ENCODE peak calls at places on chromosomes 3 and 15, in eight cellular contexts. One of them, this sample, is unnamed.

GRCh38 chr3:9213019-9213646 is 36.3 kb downstream of the SRGAP3 start:
- DNase-seq in retina: no peak
- DNase-seq in uterus: no peak
- DNase-seq in activated T-cell treated with anti-CD3 and anti-CD28 coated beads for 1 hour: no peak
- DNase-seq in Ammon's horn: no peak
- DNase-seq in HAP-1: no peak
- DNase-seq in HT1080: no peak
- DNase-seq in breast epithelium: no peak
- DNase-seq in this sample: peak

GRCh38 chr15:60935130-60935529 is 294.0 kb downstream of the RORA start:
- DNase-seq in retina: no peak
- DNase-seq in uterus: no peak
- DNase-seq in activated T-cell treated with anti-CD3 and anti-CD28 coated beads for 1 hour: no peak
- DNase-seq in Ammon's horn: peak
- DNase-seq in HAP-1: no peak
- DNase-seq in HT1080: no peak
- DNase-seq in breast epithelium: no peak
- DNase-seq in this sample: no peak

GRCh38 chr15:52772766-52773165 is 17.4 kb downstream of the ONECUT1 start:
- DNase-seq in retina: no peak
- DNase-seq in uterus: no peak
- DNase-seq in activated T-cell treated with anti-CD3 and anti-CD28 coated beads for 1 hour: no peak
- DNase-seq in Ammon's horn: no peak
- DNase-seq in HAP-1: no peak
- DNase-seq in HT1080: no peak
- DNase-seq in breast epithelium: no peak
- DNase-seq in this sample: no peak

GRCh38 chr3:193815246-193816027 is 222.4 kb downstream of the OPA1 start:
- DNase-seq in retina: no peak
- DNase-seq in uterus: no peak
- DNase-seq in activated T-cell treated with anti-CD3 and anti-CD28 coated beads for 1 hour: no peak
- DNase-seq in Ammon's horn: no peak
- DNase-seq in HAP-1: no peak
- DNase-seq in HT1080: no peak
- DNase-seq in breast epithelium: no peak
- DNase-seq in this sample: no peak

GRCh38 chr15:63250312-63250965 is 27.0 kb upstream of the APH1B start:
- DNase-seq in retina: no peak
- DNase-seq in uterus: no peak
- DNase-seq in activated T-cell treated with anti-CD3 and anti-CD28 coated beads for 1 hour: no peak
- DNase-seq in Ammon's horn: no peak
- DNase-seq in HAP-1: no peak
- DNase-seq in HT1080: peak
- DNase-seq in breast epithelium: no peak
- DNase-seq in this sample: peak

GRCh38 chr15:34009656-34010055 is 29.3 kb downstream of the AVEN start:
- DNase-seq in retina: no peak
- DNase-seq in uterus: no peak
- DNase-seq in activated T-cell treated with anti-CD3 and anti-CD28 coated beads for 1 hour: no peak
- DNase-seq in Ammon's horn: no peak
- DNase-seq in HAP-1: peak
- DNase-seq in HT1080: no peak
- DNase-seq in breast epithelium: no peak
- DNase-seq in this sample: no peak

GRCh38 chr3:54188176-54188791 is 65.9 kb downstream of the CACNA2D3 start:
- DNase-seq in retina: peak
- DNase-seq in uterus: no peak
- DNase-seq in activated T-cell treated with anti-CD3 and anti-CD28 coated beads for 1 hour: no peak
- DNase-seq in Ammon's horn: peak
- DNase-seq in HAP-1: peak
- DNase-seq in HT1080: peak
- DNase-seq in breast epithelium: no peak
- DNase-seq in this sample: peak

GRCh38 chr15:63504979-63505841 is 817 bp downstream of the USP3 start:
- DNase-seq in retina: peak
- DNase-seq in uterus: peak
- DNase-seq in activated T-cell treated with anti-CD3 and anti-CD28 coated beads for 1 hour: no peak
- DNase-seq in Ammon's horn: peak
- DNase-seq in HAP-1: peak
- DNase-seq in HT1080: peak
- DNase-seq in breast epithelium: peak
- DNase-seq in this sample: peak

GRCh38 chr3:5972586-5972985 is 785.1 kb downstream of the EDEM1 start:
- DNase-seq in retina: no peak
- DNase-seq in uterus: no peak
- DNase-seq in activated T-cell treated with anti-CD3 and anti-CD28 coated beads for 1 hour: no peak
- DNase-seq in Ammon's horn: no peak
- DNase-seq in HAP-1: no peak
- DNase-seq in HT1080: peak
- DNase-seq in breast epithelium: no peak
- DNase-seq in this sample: peak

GRCh38 chr3:126081618-126082333 is 2.1 kb downstream of the SLC41A3 start:
- DNase-seq in retina: no peak
- DNase-seq in uterus: no peak
- DNase-seq in activated T-cell treated with anti-CD3 and anti-CD28 coated beads for 1 hour: no peak
- DNase-seq in Ammon's horn: no peak
- DNase-seq in HAP-1: peak
- DNase-seq in HT1080: peak
- DNase-seq in breast epithelium: peak
- DNase-seq in this sample: peak

GRCh38 chr3:85342915-85343314 is 384.1 kb downstream of the CADM2 start:
- DNase-seq in retina: peak
- DNase-seq in uterus: no peak
- DNase-seq in activated T-cell treated with anti-CD3 and anti-CD28 coated beads for 1 hour: no peak
- DNase-seq in Ammon's horn: peak
- DNase-seq in HAP-1: peak
- DNase-seq in HT1080: no peak
- DNase-seq in breast epithelium: no peak
- DNase-seq in this sample: peak

GRCh38 chr3:190644766-190645165 is 130.9 kb downstream of the IL1RAP start:
- DNase-seq in retina: no peak
- DNase-seq in uterus: no peak
- DNase-seq in activated T-cell treated with anti-CD3 and anti-CD28 coated beads for 1 hour: no peak
- DNase-seq in Ammon's horn: no peak
- DNase-seq in HAP-1: peak
- DNase-seq in HT1080: no peak
- DNase-seq in breast epithelium: no peak
- DNase-seq in this sample: peak

GRCh38 chr3:45792516-45793172 is 3.7 kb downstream of the SLC6A20 start:
- DNase-seq in retina: no peak
- DNase-seq in uterus: no peak
- DNase-seq in activated T-cell treated with anti-CD3 and anti-CD28 coated beads for 1 hour: no peak
- DNase-seq in Ammon's horn: no peak
- DNase-seq in HAP-1: no peak
- DNase-seq in HT1080: no peak
- DNase-seq in breast epithelium: peak
- DNase-seq in this sample: no peak

GRCh38 chr3:112759210-112759609 is 87.5 kb downstream of the CD200R1L start:
- DNase-seq in retina: no peak
- DNase-seq in uterus: no peak
- DNase-seq in activated T-cell treated with anti-CD3 and anti-CD28 coated beads for 1 hour: no peak
- DNase-seq in Ammon's horn: no peak
- DNase-seq in HAP-1: no peak
- DNase-seq in HT1080: no peak
- DNase-seq in breast epithelium: no peak
- DNase-seq in this sample: no peak

This sample was measured in PC-3.